ENCODE peak calls at places on chromosomes 1 and 21, in seven cellular contexts. One of them, this sample, is unnamed. For H3K4me1, the result is how much of the 10 kb centered on the place peaks cover.

GRCh38 chr1:76433528-76433927 is 359.0 kb downstream of the ST6GALNAC3 start:
- DNase-seq in spleen: no peak
- DNase-seq in stomach: no peak
- DNase-seq in Panc1: no peak
- DNase-seq in transverse colon: no peak
- DNase-seq in prostate gland: no peak
- DNase-seq in upper lobe of left lung: no peak
- DNase-seq in this sample: no peak

GRCh38 chr1:111596499-111596898 is 23.1 kb upstream of the RAP1A start:
- DNase-seq in spleen: peak
- DNase-seq in stomach: peak
- DNase-seq in Panc1: no peak
- DNase-seq in transverse colon: peak
- DNase-seq in prostate gland: no peak
- DNase-seq in upper lobe of left lung: peak
- DNase-seq in this sample: no peak

GRCh38 chr1:214864896-214865688 is 217.4 kb upstream of the KCNK2 start:
- DNase-seq in spleen: no peak
- DNase-seq in stomach: no peak
- DNase-seq in Panc1: no peak
- DNase-seq in transverse colon: no peak
- DNase-seq in prostate gland: no peak
- DNase-seq in upper lobe of left lung: no peak
- DNase-seq in this sample: no peak

GRCh38 chr1:38258085-38258484 is 211.5 kb upstream of the POU3F1 start:
- DNase-seq in spleen: peak
- DNase-seq in stomach: no peak
- DNase-seq in Panc1: no peak
- DNase-seq in transverse colon: no peak
- DNase-seq in prostate gland: no peak
- DNase-seq in upper lobe of left lung: no peak
- DNase-seq in this sample: no peak

GRCh38 chr1:31038360-31038759 is 27.2 kb downstream of the PUM1 start:
- DNase-seq in spleen: no peak
- DNase-seq in stomach: no peak
- DNase-seq in Panc1: no peak
- DNase-seq in transverse colon: no peak
- DNase-seq in prostate gland: no peak
- DNase-seq in upper lobe of left lung: no peak
- DNase-seq in this sample: no peak

GRCh38 chr1:11052839-11053757 is 6.1 kb upstream of the MASP2 start:
- DNase-seq in spleen: no peak
- DNase-seq in stomach: no peak
- DNase-seq in Panc1: no peak
- DNase-seq in transverse colon: peak
- DNase-seq in prostate gland: no peak
- DNase-seq in upper lobe of left lung: no peak
- DNase-seq in this sample: no peak

GRCh38 chr1:32886012-32886827 is at the start of gene HPCA:
- DNase-seq in spleen: no peak
- DNase-seq in stomach: peak
- DNase-seq in Panc1: no peak
- DNase-seq in transverse colon: peak
- DNase-seq in prostate gland: no peak
- DNase-seq in upper lobe of left lung: peak
- DNase-seq in this sample: peak

GRCh38 chr1:153932071-153932592 is 9.4 kb upstream of the GATAD2B start:
- DNase-seq in spleen: peak
- DNase-seq in stomach: no peak
- DNase-seq in Panc1: no peak
- DNase-seq in transverse colon: no peak
- DNase-seq in prostate gland: no peak
- DNase-seq in upper lobe of left lung: no peak
- DNase-seq in this sample: no peak

GRCh38 chr1:156118175-156118868 is 3.8 kb downstream of the LMNA start:
- DNase-seq in spleen: no peak
- DNase-seq in stomach: peak
- DNase-seq in Panc1: no peak
- DNase-seq in transverse colon: peak
- DNase-seq in prostate gland: peak
- DNase-seq in upper lobe of left lung: peak
- DNase-seq in this sample: peak

GRCh38 chr1:204408074-204408507 is 3.5 kb downstream of the PPP1R15B start:
- DNase-seq in spleen: no peak
- DNase-seq in stomach: peak
- DNase-seq in Panc1: no peak
- DNase-seq in transverse colon: peak
- DNase-seq in prostate gland: peak
- DNase-seq in upper lobe of left lung: peak
- DNase-seq in this sample: peak

GRCh38 chr21:36424592-36424991 is 39.4 kb downstream of the CHAF1B start:
- DNase-seq in spleen: no peak
- DNase-seq in stomach: no peak
- DNase-seq in Panc1: no peak
- DNase-seq in transverse colon: no peak
- DNase-seq in prostate gland: no peak
- DNase-seq in upper lobe of left lung: no peak
- DNase-seq in this sample: no peak

GRCh38 chr1:160045653-160046052 is 13.9 kb upstream of the PIGM start:
- DNase-seq in spleen: no peak
- DNase-seq in stomach: no peak
- DNase-seq in Panc1: no peak
- DNase-seq in transverse colon: no peak
- DNase-seq in prostate gland: no peak
- DNase-seq in upper lobe of left lung: no peak
- DNase-seq in this sample: no peak

GRCh38 chr1:167447521-167448136 is 70.7 kb downstream of the CD247 start:
- DNase-seq in spleen: peak
- DNase-seq in stomach: peak
- DNase-seq in Panc1: peak
- DNase-seq in transverse colon: peak
- DNase-seq in prostate gland: no peak
- DNase-seq in upper lobe of left lung: peak
- DNase-seq in this sample: no peak

GRCh38 chr21:45990741-45991605 is 9.4 kb downstream of the COL6A1 start:
- DNase-seq in spleen: peak
- DNase-seq in stomach: no peak
- DNase-seq in Panc1: no peak
- DNase-seq in transverse colon: peak
- DNase-seq in prostate gland: no peak
- DNase-seq in upper lobe of left lung: no peak
- DNase-seq in this sample: peak

GRCh38 chr1:192516776-192517297 is 58.7 kb upstream of the RGS1 start:
- DNase-seq in spleen: no peak
- DNase-seq in stomach: no peak
- DNase-seq in Panc1: no peak
- DNase-seq in transverse colon: peak
- DNase-seq in prostate gland: no peak
- DNase-seq in upper lobe of left lung: peak
- DNase-seq in this sample: no peak

GRCh38 chr1:109152196-109152595 is 38.3 kb downstream of the ELAPOR1 start:
- DNase-seq in spleen: no peak
- DNase-seq in stomach: peak
- DNase-seq in Panc1: no peak
- DNase-seq in transverse colon: no peak
- DNase-seq in prostate gland: peak
- DNase-seq in upper lobe of left lung: no peak
- DNase-seq in this sample: peak

GRCh38 chr1:161260346-161260745 is 1.8 kb downstream of the PCP4L1 start:
- DNase-seq in spleen: no peak
- DNase-seq in stomach: no peak
- DNase-seq in Panc1: no peak
- DNase-seq in transverse colon: no peak
- DNase-seq in prostate gland: no peak
- DNase-seq in upper lobe of left lung: no peak
- DNase-seq in this sample: no peak

GRCh38 chr1:223035724-223036478 is 107.1 kb downstream of the TLR5 start:
- DNase-seq in spleen: no peak
- DNase-seq in stomach: no peak
- DNase-seq in Panc1: no peak
- DNase-seq in transverse colon: no peak
- DNase-seq in prostate gland: no peak
- DNase-seq in upper lobe of left lung: no peak
- DNase-seq in this sample: no peak

GRCh38 chr1:22387888-22388564 is 63.6 kb upstream of the ZBTB40 start:
- DNase-seq in spleen: no peak
- DNase-seq in stomach: no peak
- DNase-seq in Panc1: no peak
- DNase-seq in transverse colon: no peak
- DNase-seq in prostate gland: peak
- DNase-seq in upper lobe of left lung: no peak
- DNase-seq in this sample: no peak

GRCh38 chr1:153926405-153926804 is 3.6 kb upstream of the GATAD2B start:
- DNase-seq in spleen: no peak
- DNase-seq in stomach: no peak
- DNase-seq in Panc1: no peak
- DNase-seq in transverse colon: no peak
- DNase-seq in prostate gland: no peak
- DNase-seq in upper lobe of left lung: no peak
- DNase-seq in this sample: no peak

GRCh38 chr1:152013664-152014237 is 20.1 kb upstream of the S100A10 start:
- DNase-seq in spleen: no peak
- DNase-seq in stomach: peak
- DNase-seq in Panc1: no peak
- DNase-seq in transverse colon: peak
- DNase-seq in prostate gland: peak
- DNase-seq in upper lobe of left lung: peak
- DNase-seq in this sample: no peak

GRCh38 chr1:216475659-216476276 is 52.5 kb upstream of the USH2A start:
- DNase-seq in spleen: no peak
- DNase-seq in stomach: no peak
- DNase-seq in Panc1: no peak
- DNase-seq in transverse colon: no peak
- DNase-seq in prostate gland: no peak
- DNase-seq in upper lobe of left lung: no peak
- DNase-seq in this sample: no peak

GRCh38 chr1:102896771-102897170 is 211.6 kb downstream of the COL11A1 start:
- DNase-seq in spleen: no peak
- DNase-seq in stomach: no peak
- DNase-seq in Panc1: no peak
- DNase-seq in transverse colon: no peak
- DNase-seq in prostate gland: no peak
- DNase-seq in upper lobe of left lung: no peak
- DNase-seq in this sample: no peak

GRCh38 chr1:113576271-113576670 is 183.0 kb downstream of the PHTF1 start:
- DNase-seq in spleen: no peak
- DNase-seq in stomach: no peak
- DNase-seq in Panc1: no peak
- DNase-seq in transverse colon: no peak
- DNase-seq in prostate gland: no peak
- DNase-seq in upper lobe of left lung: no peak
- DNase-seq in this sample: no peak

GRCh38 chr1:200410566-200410878 is 686 bp upstream of the ZNF281 start:
- DNase-seq in spleen: no peak
- DNase-seq in stomach: no peak
- DNase-seq in Panc1: no peak
- DNase-seq in transverse colon: peak
- DNase-seq in prostate gland: no peak
- DNase-seq in upper lobe of left lung: peak
- DNase-seq in this sample: no peak

GRCh38 chr1:33455537-33456301 is 16.7 kb upstream of the ZSCAN20 start:
- DNase-seq in spleen: no peak
- DNase-seq in stomach: peak
- DNase-seq in Panc1: peak
- DNase-seq in transverse colon: no peak
- DNase-seq in prostate gland: peak
- DNase-seq in upper lobe of left lung: peak
- DNase-seq in this sample: no peak

GRCh38 chr1:79188371-79188770 is 181.8 kb upstream of the ADGRL4 start:
- DNase-seq in spleen: no peak
- DNase-seq in stomach: no peak
- DNase-seq in Panc1: peak
- DNase-seq in transverse colon: no peak
- DNase-seq in prostate gland: no peak
- DNase-seq in upper lobe of left lung: no peak
- DNase-seq in this sample: no peak

GRCh38 chr1:200856716-200857352 is 15.9 kb upstream of the GPR25 start:
- DNase-seq in spleen: no peak
- DNase-seq in stomach: no peak
- DNase-seq in Panc1: no peak
- DNase-seq in transverse colon: no peak
- DNase-seq in prostate gland: no peak
- DNase-seq in upper lobe of left lung: no peak
- DNase-seq in this sample: no peak

GRCh38 chr1:19390901-19391595 is 78.9 kb downstream of the SLC66A1 start:
- DNase-seq in spleen: peak
- DNase-seq in stomach: peak
- DNase-seq in Panc1: peak
- DNase-seq in transverse colon: peak
- DNase-seq in prostate gland: peak
- DNase-seq in upper lobe of left lung: peak
- DNase-seq in this sample: no peak

GRCh38 chr1:232634086-232634485 is 4.2 kb upstream of the SIPA1L2 start:
- DNase-seq in spleen: peak
- DNase-seq in stomach: peak
- DNase-seq in Panc1: no peak
- DNase-seq in transverse colon: peak
- DNase-seq in prostate gland: peak
- DNase-seq in upper lobe of left lung: peak
- DNase-seq in this sample: peak

GRCh38 chr1:70483342-70483741 is 72.3 kb downstream of the CTH start:
- DNase-seq in spleen: no peak
- DNase-seq in stomach: no peak
- DNase-seq in Panc1: no peak
- DNase-seq in transverse colon: no peak
- DNase-seq in prostate gland: no peak
- DNase-seq in upper lobe of left lung: no peak
- DNase-seq in this sample: no peak
- TF ChIP-seq POLR2AphosphoS5 in spleen: no peak
- TF ChIP-seq POLR2AphosphoS5 in stomach: no peak
- TF ChIP-seq POLR2AphosphoS5 in Panc1: no peak
- TF ChIP-seq POLR2AphosphoS5 in transverse colon: no peak
- TF ChIP-seq POLR2AphosphoS5 in prostate gland: no peak
- TF ChIP-seq POLR2AphosphoS5 in upper lobe of left lung: no peak
- TF ChIP-seq POLR2AphosphoS5 in this sample: no peak

GRCh38 chr1:43854473-43854872 is 79.1 kb upstream of the ARTN start:
- DNase-seq in spleen: no peak
- DNase-seq in stomach: no peak
- DNase-seq in Panc1: no peak
- DNase-seq in transverse colon: no peak
- DNase-seq in prostate gland: no peak
- DNase-seq in upper lobe of left lung: no peak
- DNase-seq in this sample: no peak
- H3K4me1 ChIP-seq in spleen: under half
- H3K4me1 ChIP-seq in stomach: under half
- H3K4me1 ChIP-seq in Panc1: under half
- H3K4me1 ChIP-seq in transverse colon: under half
- H3K4me1 ChIP-seq in prostate gland: under half
- H3K4me1 ChIP-seq in upper lobe of left lung: under half
- H3K4me1 ChIP-seq in this sample: under half

GRCh38 chr1:53981220-53981619 is 35.1 kb downstream of the LRRC42 start:
- DNase-seq in spleen: no peak
- DNase-seq in stomach: no peak
- DNase-seq in Panc1: no peak
- DNase-seq in transverse colon: no peak
- DNase-seq in prostate gland: no peak
- DNase-seq in upper lobe of left lung: no peak
- DNase-seq in this sample: no peak
- TF ChIP-seq POLR2AphosphoS5 in spleen: no peak
- TF ChIP-seq POLR2AphosphoS5 in stomach: no peak
- TF ChIP-seq POLR2AphosphoS5 in Panc1: no peak
- TF ChIP-seq POLR2AphosphoS5 in transverse colon: no peak
- TF ChIP-seq POLR2AphosphoS5 in prostate gland: no peak
- TF ChIP-seq POLR2AphosphoS5 in upper lobe of left lung: no peak
- TF ChIP-seq POLR2AphosphoS5 in this sample: no peak

GRCh38 chr1:41898191-41898713 is 20.5 kb downstream of the HIVEP3 start:
- DNase-seq in spleen: no peak
- DNase-seq in stomach: no peak
- DNase-seq in Panc1: no peak
- DNase-seq in transverse colon: peak
- DNase-seq in prostate gland: no peak
- DNase-seq in upper lobe of left lung: peak
- DNase-seq in this sample: no peak
- H3K4me1 ChIP-seq in spleen: half or more
- H3K4me1 ChIP-seq in stomach: under half
- H3K4me1 ChIP-seq in Panc1: under half
- H3K4me1 ChIP-seq in transverse colon: under half
- H3K4me1 ChIP-seq in prostate gland: under half
- H3K4me1 ChIP-seq in upper lobe of left lung: half or more
- H3K4me1 ChIP-seq in this sample: under half

This sample was measured in breast epithelium.